ENCODE peak calls at places on chromosome 19, in seven cellular contexts. T is IMR-90, H is H1, A is mesendoderm, Q is mesenchymal stem cell, X is neuronal stem cell, G is H9. I is an unnamed sample.

GRCh38 chr19:58392945-58393724 is 2.3 kb upstream of the RNF225 start:
- DNase-seq in G (peak; percentile 22), Q (no peak), A (no peak), T (no peak), X (no peak), H (no peak), I (no peak)

GRCh38 chr19:58328999-58329398 is 2.2 kb downstream of the ZSCAN22 start:
- DNase-seq in T (no peak), X (peak; percentile 47), G (peak; percentile 77), A (peak; percentile 81), Q (no peak), H (peak; percentile 78), I (no peak)

GRCh38 chr19:41531438-41532311 is 44.3 kb upstream of the CEACAM21 start:
- DNase-seq in X (no peak), H (no peak), T (peak; percentile 31), A (peak; percentile 21), Q (peak; percentile 5), G (no peak), I (peak; percentile 54)

GRCh38 chr19:57820599-57820998 is 5.9 kb upstream of the ZNF552 start:
- DNase-seq in X (no peak), H (no peak), Q (no peak), A (no peak), G (no peak), T (no peak), I (no peak)

GRCh38 chr19:41928221-41928683 is at the start of gene ERFL:
- DNase-seq in A (no peak), X (no peak), Q (no peak), T (no peak), G (no peak), H (no peak), I (no peak)

GRCh38 chr19:33300016-33300981 is 2.0 kb downstream of the CEBPA start:
- DNase-seq in G (no peak), A (no peak), H (peak; percentile 47), Q (no peak), T (no peak), X (no peak), I (peak; percentile 73)

GRCh38 chr19:5593245-5593962 is 25.7 kb upstream of the TINCR start:
- DNase-seq in T (no peak), Q (no peak), G (no peak), A (no peak), X (no peak), H (no peak), I (no peak)

GRCh38 chr19:35045667-35046300 is 4.3 kb downstream of the HPN start:
- DNase-seq in T (peak; percentile 28), Q (peak; percentile 41), H (no peak), X (no peak), A (peak; percentile 80), G (peak; percentile 73), I (no peak)

GRCh38 chr19:55578761-55579747 is 1.6 kb downstream of the ZNF579 start:
- DNase-seq in G (no peak), H (no peak), A (no peak), Q (no peak), X (no peak), T (no peak), I (no peak)

GRCh38 chr19:30069535-30070197 is 127.6 kb downstream of the URI1 start:
- DNase-seq in G (peak; percentile 5), Q (no peak), H (no peak), X (no peak), T (no peak), A (no peak), I (no peak)

GRCh38 chr19:7533925-7534480 is 1.5 kb upstream of the PNPLA6 start:
- DNase-seq in H (peak; percentile 80), T (peak; percentile 85), A (peak; percentile 93), Q (peak; percentile 89), X (peak; percentile 78), G (peak; percentile 86), I (peak; percentile 92)

GRCh38 chr19:366205-366783 is 21.7 kb upstream of the MIER2 start:
- DNase-seq in T (no peak), Q (no peak), G (peak; percentile 12), H (no peak), A (no peak), X (no peak), I (no peak)

GRCh38 chr19:33404916-33405315 is 31.4 kb downstream of the CEBPG start:
- DNase-seq in H (no peak), Q (no peak), A (no peak), X (no peak), T (no peak), G (no peak), I (no peak)

GRCh38 chr19:50383307-50383851 is 768 bp upstream of the POLD1 start:
- DNase-seq in Q (no peak), H (no peak), X (no peak), G (peak; percentile 49), A (peak; percentile 59), T (no peak), I (no peak)

GRCh38 chr19:4401482-4402170 is 814 bp upstream of the CHAF1A start:
- DNase-seq in G (no peak), A (no peak), X (no peak), H (no peak), T (no peak), Q (no peak), I (no peak)
- H3K4me1 ChIP-seq in G (peaks cover 6% of the 10 kb centered on the region), A (no peaks in the 10 kb centered on the region), X (peaks cover 9% of the 10 kb centered on the region), H (peaks cover 6% of the 10 kb centered on the region), T (peaks cover 10% of the 10 kb centered on the region), Q (peaks cover 14% of the 10 kb centered on the region), I (peaks cover 12% of the 10 kb centered on the region)

GRCh38 chr19:19541572-19541971 is 3.5 kb downstream of the CILP2 start:
- DNase-seq in Q (no peak), G (no peak), T (no peak), H (no peak), A (no peak), X (no peak), I (no peak)

GRCh38 chr19:19540707-19541515 is 2.8 kb downstream of the CILP2 start:
- DNase-seq in Q (peak; percentile 43), T (no peak), G (peak; percentile 99), A (peak; percentile 93), H (peak; percentile 98), X (peak; percentile 57), I (peak; percentile 82)

GRCh38 chr19:19538767-19539166 is 702 bp downstream of the CILP2 start:
- DNase-seq in H (no peak), A (peak; percentile 36), G (peak; percentile 52), T (no peak), X (no peak), Q (no peak), I (no peak)

GRCh38 chr19:19538077-19538764 is at the start of gene CILP2:
- DNase-seq in G (peak; percentile 84), A (peak; percentile 69), Q (no peak), X (peak; percentile 50), T (no peak), H (peak; percentile 96), I (peak; percentile 53)

DNA sequence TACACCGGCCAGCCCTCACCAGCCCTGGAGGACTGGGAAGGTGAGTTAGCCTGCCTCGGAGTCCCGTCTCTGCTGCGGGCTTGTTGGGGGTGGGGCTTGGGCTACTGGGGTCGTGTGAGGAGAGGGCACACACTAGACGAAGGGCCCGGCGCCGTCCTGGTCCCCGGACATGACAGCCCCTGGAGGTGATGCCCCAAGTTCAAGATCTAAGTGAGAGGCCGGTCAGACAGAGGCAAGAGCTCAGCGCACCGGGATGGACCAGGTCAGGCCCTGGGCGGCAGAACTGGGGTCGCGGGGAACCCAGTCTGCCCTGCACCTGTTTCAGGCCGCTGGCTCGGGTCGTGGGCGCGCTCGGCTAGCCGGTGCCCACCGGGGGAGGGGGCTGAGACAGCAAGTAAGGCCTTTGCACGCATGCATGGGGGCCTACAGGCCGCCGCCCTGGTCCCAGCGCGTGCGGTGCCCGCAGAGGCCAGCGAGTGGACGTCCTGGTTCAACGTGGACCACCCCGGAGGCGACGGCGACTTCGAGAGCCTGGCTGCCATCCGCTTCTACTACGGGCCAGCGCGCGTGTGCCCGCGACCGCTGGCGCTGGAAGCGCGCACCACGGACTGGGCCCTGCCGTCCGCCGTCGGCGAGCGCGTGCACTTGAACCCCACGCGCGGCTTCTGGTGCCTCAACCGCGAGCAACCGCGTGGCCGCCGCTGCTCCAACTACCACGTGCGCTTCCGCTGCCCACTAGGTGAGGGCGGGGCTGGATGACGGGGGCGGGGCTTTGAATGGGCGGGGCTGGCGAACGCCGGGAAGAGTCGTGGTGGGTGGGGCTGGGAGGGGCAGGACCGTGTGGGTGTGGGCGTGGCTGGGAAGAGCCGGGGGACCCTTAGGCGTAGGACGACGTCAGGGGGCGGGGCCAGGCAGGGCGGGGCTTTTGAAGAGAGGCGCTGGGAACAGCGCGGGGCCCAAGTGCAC is 2.0 kb downstream of the CILP2 start:
- DNase-seq in H (peak; percentile 94), G (peak; percentile 94), A (peak; percentile 83), X (no peak), Q (peak; percentile 38), T (peak; percentile 46), I (peak; percentile 57)
- H3K4ac ChIP-seq in H (no peak overlapping the region), G (no peak overlapping the region), A (no peak overlapping the region), X (no peak overlapping the region), Q (no peak overlapping the region), T (no peak overlapping the region), I (no peak overlapping the region)

DNA sequence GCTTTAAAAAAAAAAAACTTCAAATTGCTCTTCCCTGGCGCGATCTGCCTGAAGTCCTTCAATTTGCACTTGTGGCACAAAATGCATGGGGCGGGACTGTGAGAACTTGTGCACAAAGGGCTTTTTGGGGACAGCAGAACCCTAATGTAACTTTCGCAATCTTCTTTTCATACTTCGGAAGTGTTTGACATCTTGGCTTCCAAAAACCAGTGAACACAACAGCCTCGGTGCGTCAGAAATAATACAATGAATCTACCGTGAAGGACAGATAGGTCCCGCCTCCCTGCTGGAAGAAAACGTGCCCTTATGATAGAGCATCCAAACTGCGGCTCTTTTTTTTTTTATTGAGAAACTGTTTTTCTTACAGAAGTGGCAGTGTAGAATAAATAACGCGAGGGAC is 36.6 kb downstream of the KLF2 start:
- DNase-seq in H (no peak), T (no peak), G (no peak), X (no peak), Q (no peak), A (no peak), I (no peak)
- H3K4me1 ChIP-seq in H (no peaks in the 10 kb centered on the region), T (no peaks in the 10 kb centered on the region), G (no peaks in the 10 kb centered on the region), X (no peaks in the 10 kb centered on the region), Q (peaks cover 4% of the 10 kb centered on the region), A (no peaks in the 10 kb centered on the region), I (no peaks in the 10 kb centered on the region)

DNA sequence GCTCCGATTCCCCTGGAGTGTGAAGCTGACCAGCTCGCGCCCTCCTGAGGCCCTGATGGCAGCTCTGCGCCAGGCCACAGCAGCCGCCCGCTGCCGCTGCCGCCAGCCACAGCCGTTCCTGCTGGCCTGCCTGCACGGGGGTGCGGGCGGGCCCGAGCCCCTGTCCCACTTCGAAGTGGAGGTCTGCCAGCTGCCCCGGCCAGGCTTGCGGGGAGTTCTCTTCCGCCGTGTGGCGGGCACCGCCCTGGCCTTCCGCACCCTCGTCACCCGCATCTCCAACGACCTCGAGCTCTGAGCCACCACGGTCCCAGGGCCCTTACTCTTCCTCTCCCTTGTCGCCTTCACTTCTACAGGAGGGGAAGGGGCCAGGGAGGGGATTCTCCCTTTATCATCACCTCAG is 20.3 kb downstream of the CKM start:
- DNase-seq in G (no peak), Q (no peak), A (no peak), X (no peak), H (no peak), T (no peak), I (no peak)
- H3K4ac ChIP-seq in G (no peak overlapping the region), Q (no peak overlapping the region), A (no peak overlapping the region), X (no peak overlapping the region), H (no peak overlapping the region), T (no peak overlapping the region), I (no peak overlapping the region)

I was measured in trophoblast cell.